ENCODE peak calls at places on chromosomes 2 and 18, in eight cellular contexts. One of them, this sample, is unnamed. For H3K4me1 and H3K27me3, the result is how much of the 10 kb centered on the place peaks cover.

GRCh38 chr2:144937899-144938298 is 418.0 kb upstream of the ZEB2 start:
- DNase-seq in CD8-positive, alpha-beta memory T cell: no peak
- DNase-seq in aorta: no peak
- DNase-seq in small intestine: no peak
- DNase-seq in psoas muscle: no peak
- DNase-seq in PC-3: no peak
- DNase-seq in suprapubic skin: no peak
- DNase-seq in heart right ventricle: peak
- DNase-seq in this sample: no peak

GRCh38 chr18:77133051-77133919 is 702 bp upstream of the MBP start:
- DNase-seq in CD8-positive, alpha-beta memory T cell: no peak
- DNase-seq in aorta: no peak
- DNase-seq in small intestine: peak
- DNase-seq in psoas muscle: peak
- DNase-seq in PC-3: peak
- DNase-seq in suprapubic skin: no peak
- DNase-seq in heart right ventricle: peak
- DNase-seq in this sample: no peak

GRCh38 chr2:383173-383572 is 95.3 kb upstream of the ALKAL2 start:
- DNase-seq in CD8-positive, alpha-beta memory T cell: no peak
- DNase-seq in aorta: no peak
- DNase-seq in small intestine: peak
- DNase-seq in psoas muscle: no peak
- DNase-seq in PC-3: no peak
- DNase-seq in suprapubic skin: peak
- DNase-seq in heart right ventricle: no peak
- DNase-seq in this sample: no peak

GRCh38 chr2:37281916-37282315 is 42.7 kb downstream of the PRKD3 start:
- DNase-seq in CD8-positive, alpha-beta memory T cell: no peak
- DNase-seq in aorta: no peak
- DNase-seq in small intestine: no peak
- DNase-seq in psoas muscle: no peak
- DNase-seq in PC-3: no peak
- DNase-seq in suprapubic skin: no peak
- DNase-seq in heart right ventricle: no peak
- DNase-seq in this sample: no peak

GRCh38 chr2:136025057-136025973 is 39.9 kb upstream of the DARS1 start:
- DNase-seq in CD8-positive, alpha-beta memory T cell: peak
- DNase-seq in aorta: peak
- DNase-seq in small intestine: peak
- DNase-seq in psoas muscle: peak
- DNase-seq in PC-3: no peak
- DNase-seq in suprapubic skin: no peak
- DNase-seq in heart right ventricle: peak
- DNase-seq in this sample: peak

GRCh38 chr2:188114014-188114413 is 177.7 kb upstream of the GULP1 start:
- DNase-seq in CD8-positive, alpha-beta memory T cell: no peak
- DNase-seq in aorta: no peak
- DNase-seq in small intestine: no peak
- DNase-seq in psoas muscle: no peak
- DNase-seq in PC-3: no peak
- DNase-seq in suprapubic skin: no peak
- DNase-seq in heart right ventricle: no peak
- DNase-seq in this sample: no peak

GRCh38 chr2:100106460-100106859 is 35.9 kb downstream of the AFF3 start:
- DNase-seq in CD8-positive, alpha-beta memory T cell: no peak
- DNase-seq in aorta: no peak
- DNase-seq in small intestine: no peak
- DNase-seq in psoas muscle: no peak
- DNase-seq in PC-3: no peak
- DNase-seq in suprapubic skin: no peak
- DNase-seq in heart right ventricle: no peak
- DNase-seq in this sample: no peak

GRCh38 chr2:86017901-86018896 is 87.5 kb downstream of the POLR1A start:
- DNase-seq in CD8-positive, alpha-beta memory T cell: no peak
- DNase-seq in aorta: peak
- DNase-seq in small intestine: no peak
- DNase-seq in psoas muscle: peak
- DNase-seq in PC-3: peak
- DNase-seq in suprapubic skin: peak
- DNase-seq in heart right ventricle: no peak
- DNase-seq in this sample: no peak

GRCh38 chr2:152504618-152505017 is 169.6 kb downstream of the FMNL2 start:
- DNase-seq in CD8-positive, alpha-beta memory T cell: no peak
- DNase-seq in aorta: no peak
- DNase-seq in small intestine: no peak
- DNase-seq in psoas muscle: no peak
- DNase-seq in PC-3: no peak
- DNase-seq in suprapubic skin: no peak
- DNase-seq in heart right ventricle: no peak
- DNase-seq in this sample: no peak

GRCh38 chr2:6824962-6825361 is 40.7 kb downstream of the CMPK2 start:
- DNase-seq in CD8-positive, alpha-beta memory T cell: no peak
- DNase-seq in aorta: no peak
- DNase-seq in small intestine: peak
- DNase-seq in psoas muscle: no peak
- DNase-seq in PC-3: no peak
- DNase-seq in suprapubic skin: no peak
- DNase-seq in heart right ventricle: no peak
- DNase-seq in this sample: no peak

GRCh38 chr2:23939054-23939436 is 1.2 kb upstream of the UBXN2A start:
- DNase-seq in CD8-positive, alpha-beta memory T cell: no peak
- DNase-seq in aorta: no peak
- DNase-seq in small intestine: no peak
- DNase-seq in psoas muscle: no peak
- DNase-seq in PC-3: no peak
- DNase-seq in suprapubic skin: no peak
- DNase-seq in heart right ventricle: no peak
- DNase-seq in this sample: no peak

GRCh38 chr2:31170071-31170698 is 31.9 kb upstream of the GALNT14 start:
- DNase-seq in CD8-positive, alpha-beta memory T cell: peak
- DNase-seq in aorta: peak
- DNase-seq in small intestine: peak
- DNase-seq in psoas muscle: peak
- DNase-seq in PC-3: peak
- DNase-seq in suprapubic skin: no peak
- DNase-seq in heart right ventricle: peak
- DNase-seq in this sample: peak

GRCh38 chr2:59425292-59425691 is 1128.2 kb downstream of the BCL11A start:
- DNase-seq in CD8-positive, alpha-beta memory T cell: no peak
- DNase-seq in aorta: no peak
- DNase-seq in small intestine: no peak
- DNase-seq in psoas muscle: no peak
- DNase-seq in PC-3: peak
- DNase-seq in suprapubic skin: no peak
- DNase-seq in heart right ventricle: no peak
- DNase-seq in this sample: no peak

GRCh38 chr2:189613077-189613636 is 32.6 kb upstream of the SLC40A1 start:
- DNase-seq in CD8-positive, alpha-beta memory T cell: no peak
- DNase-seq in aorta: no peak
- DNase-seq in small intestine: peak
- DNase-seq in psoas muscle: no peak
- DNase-seq in PC-3: no peak
- DNase-seq in suprapubic skin: no peak
- DNase-seq in heart right ventricle: peak
- DNase-seq in this sample: no peak

GRCh38 chr18:13296868-13297574 is 78.5 kb downstream of the LDLRAD4 start:
- DNase-seq in CD8-positive, alpha-beta memory T cell: peak
- DNase-seq in aorta: no peak
- DNase-seq in small intestine: no peak
- DNase-seq in psoas muscle: no peak
- DNase-seq in PC-3: no peak
- DNase-seq in suprapubic skin: no peak
- DNase-seq in heart right ventricle: no peak
- DNase-seq in this sample: peak

GRCh38 chr18:7185701-7186100 is 45.2 kb upstream of the LRRC30 start:
- DNase-seq in CD8-positive, alpha-beta memory T cell: no peak
- DNase-seq in aorta: no peak
- DNase-seq in small intestine: no peak
- DNase-seq in psoas muscle: no peak
- DNase-seq in PC-3: no peak
- DNase-seq in suprapubic skin: no peak
- DNase-seq in heart right ventricle: no peak
- DNase-seq in this sample: no peak

GRCh38 chr2:163800889-163801498 is 65.2 kb upstream of the FIGN start:
- DNase-seq in CD8-positive, alpha-beta memory T cell: no peak
- DNase-seq in aorta: no peak
- DNase-seq in small intestine: no peak
- DNase-seq in psoas muscle: no peak
- DNase-seq in PC-3: peak
- DNase-seq in suprapubic skin: no peak
- DNase-seq in heart right ventricle: no peak
- DNase-seq in this sample: no peak

GRCh38 chr2:82023710-82024109 is 1719.2 kb upstream of the LRRTM1 start:
- DNase-seq in CD8-positive, alpha-beta memory T cell: no peak
- DNase-seq in aorta: no peak
- DNase-seq in small intestine: no peak
- DNase-seq in psoas muscle: no peak
- DNase-seq in PC-3: peak
- DNase-seq in suprapubic skin: no peak
- DNase-seq in heart right ventricle: no peak
- DNase-seq in this sample: no peak

GRCh38 chr2:48328972-48329723 is 200.8 kb upstream of the STON1 start:
- DNase-seq in CD8-positive, alpha-beta memory T cell: no peak
- DNase-seq in aorta: no peak
- DNase-seq in small intestine: no peak
- DNase-seq in psoas muscle: no peak
- DNase-seq in PC-3: no peak
- DNase-seq in suprapubic skin: no peak
- DNase-seq in heart right ventricle: no peak
- DNase-seq in this sample: no peak

GRCh38 chr2:48323146-48323545 is 206.8 kb upstream of the STON1 start:
- DNase-seq in CD8-positive, alpha-beta memory T cell: no peak
- DNase-seq in aorta: no peak
- DNase-seq in small intestine: no peak
- DNase-seq in psoas muscle: no peak
- DNase-seq in PC-3: no peak
- DNase-seq in suprapubic skin: no peak
- DNase-seq in heart right ventricle: no peak
- DNase-seq in this sample: no peak

GRCh38 chr2:48334180-48334579 is 195.8 kb upstream of the STON1 start:
- DNase-seq in CD8-positive, alpha-beta memory T cell: no peak
- DNase-seq in aorta: no peak
- DNase-seq in small intestine: no peak
- DNase-seq in psoas muscle: no peak
- DNase-seq in PC-3: no peak
- DNase-seq in suprapubic skin: no peak
- DNase-seq in heart right ventricle: no peak
- DNase-seq in this sample: no peak

GRCh38 chr2:48332286-48332685 is 197.7 kb upstream of the STON1 start:
- DNase-seq in CD8-positive, alpha-beta memory T cell: no peak
- DNase-seq in aorta: no peak
- DNase-seq in small intestine: peak
- DNase-seq in psoas muscle: no peak
- DNase-seq in PC-3: no peak
- DNase-seq in suprapubic skin: no peak
- DNase-seq in heart right ventricle: peak
- DNase-seq in this sample: no peak

DNA sequence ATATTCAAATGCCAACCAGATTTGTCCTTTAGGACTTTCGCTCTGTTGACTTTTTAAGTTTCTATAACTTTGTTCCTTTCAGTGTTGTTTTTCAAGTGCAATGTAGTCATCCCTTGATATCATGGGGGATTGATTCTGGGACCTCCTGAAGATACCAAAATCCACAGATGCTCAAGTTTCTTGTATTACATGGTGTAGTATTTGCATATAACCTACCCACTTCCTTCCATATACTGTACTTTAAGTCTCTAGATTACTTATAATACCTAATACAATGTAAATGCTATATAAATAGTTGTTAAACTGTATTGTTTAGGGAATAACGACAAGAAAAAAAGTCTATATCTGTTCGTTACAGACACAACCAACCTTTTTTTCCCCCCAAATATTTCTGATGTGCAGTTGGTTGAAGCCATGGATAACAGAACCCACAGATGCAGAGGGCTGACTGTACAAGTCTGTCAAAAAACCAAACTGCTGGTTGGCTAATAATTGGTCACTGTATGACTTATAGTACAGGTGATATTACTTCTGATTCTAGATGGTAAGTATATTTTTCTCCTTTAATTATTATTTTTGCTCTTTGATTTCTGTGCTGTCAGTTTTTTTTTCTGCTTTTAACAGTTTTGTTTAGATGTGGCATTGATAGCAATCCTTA is 201.7 kb upstream of the STON1 start:
- DNase-seq in CD8-positive, alpha-beta memory T cell: no peak
- DNase-seq in aorta: no peak
- DNase-seq in small intestine: no peak
- DNase-seq in psoas muscle: no peak
- DNase-seq in PC-3: no peak
- DNase-seq in suprapubic skin: no peak
- DNase-seq in heart right ventricle: no peak
- DNase-seq in this sample: no peak
- H3K4me3 ChIP-seq in CD8-positive, alpha-beta memory T cell: no peak
- H3K4me3 ChIP-seq in aorta: no peak
- H3K4me3 ChIP-seq in small intestine: no peak
- H3K4me3 ChIP-seq in psoas muscle: no peak
- H3K4me3 ChIP-seq in PC-3: no peak
- H3K4me3 ChIP-seq in suprapubic skin: no peak
- H3K4me3 ChIP-seq in heart right ventricle: no peak
- H3K4me3 ChIP-seq in this sample: peak

GRCh38 chr2:1705557-1706076 is 38.7 kb downstream of the PXDN start:
- DNase-seq in CD8-positive, alpha-beta memory T cell: no peak
- DNase-seq in aorta: no peak
- DNase-seq in small intestine: no peak
- DNase-seq in psoas muscle: no peak
- DNase-seq in PC-3: no peak
- DNase-seq in suprapubic skin: no peak
- DNase-seq in heart right ventricle: no peak
- DNase-seq in this sample: no peak
- H3K4me1 ChIP-seq in CD8-positive, alpha-beta memory T cell: under half
- H3K4me1 ChIP-seq in aorta: under half
- H3K4me1 ChIP-seq in small intestine: under half
- H3K4me1 ChIP-seq in psoas muscle: under half
- H3K4me1 ChIP-seq in PC-3: under half
- H3K4me1 ChIP-seq in suprapubic skin: under half
- H3K4me1 ChIP-seq in heart right ventricle: under half
- H3K4me1 ChIP-seq in this sample: under half

DNA sequence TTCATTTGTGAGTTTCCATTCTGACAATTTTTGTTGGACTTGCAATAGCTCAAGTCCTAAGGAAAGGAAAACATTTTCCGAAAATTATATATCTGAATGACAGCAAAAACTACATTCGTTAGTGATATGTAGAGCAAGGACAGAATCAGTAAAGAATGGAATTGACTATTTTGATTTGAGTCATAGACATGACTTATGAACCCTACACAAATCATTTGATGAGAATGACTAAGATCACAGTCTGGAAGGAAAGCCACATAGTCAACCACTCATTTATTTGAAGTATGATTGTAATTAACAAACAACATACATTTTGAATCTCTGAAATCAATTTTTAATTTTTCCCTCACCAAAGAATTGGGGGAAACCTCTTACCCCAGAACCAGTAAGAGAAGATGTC is 231.6 kb upstream of the CRIM1 start:
- DNase-seq in CD8-positive, alpha-beta memory T cell: no peak
- DNase-seq in aorta: no peak
- DNase-seq in small intestine: no peak
- DNase-seq in psoas muscle: no peak
- DNase-seq in PC-3: no peak
- DNase-seq in suprapubic skin: no peak
- DNase-seq in heart right ventricle: no peak
- DNase-seq in this sample: no peak
- H3K27me3 ChIP-seq in CD8-positive, alpha-beta memory T cell: under half
- H3K27me3 ChIP-seq in aorta: under half
- H3K27me3 ChIP-seq in small intestine: under half
- H3K27me3 ChIP-seq in psoas muscle: under half
- H3K27me3 ChIP-seq in PC-3: under half
- H3K27me3 ChIP-seq in suprapubic skin: under half
- H3K27me3 ChIP-seq in heart right ventricle: under half
- H3K27me3 ChIP-seq in this sample: under half

GRCh38 chr18:57429607-57430165 is 5.5 kb upstream of the ONECUT2 start:
- DNase-seq in CD8-positive, alpha-beta memory T cell: no peak
- DNase-seq in aorta: no peak
- DNase-seq in small intestine: peak
- DNase-seq in psoas muscle: no peak
- DNase-seq in PC-3: no peak
- DNase-seq in suprapubic skin: no peak
- DNase-seq in heart right ventricle: no peak
- DNase-seq in this sample: no peak
- H3K4me3 ChIP-seq in CD8-positive, alpha-beta memory T cell: no peak
- H3K4me3 ChIP-seq in aorta: no peak
- H3K4me3 ChIP-seq in small intestine: peak
- H3K4me3 ChIP-seq in psoas muscle: peak
- H3K4me3 ChIP-seq in PC-3: no peak
- H3K4me3 ChIP-seq in suprapubic skin: peak
- H3K4me3 ChIP-seq in heart right ventricle: no peak
- H3K4me3 ChIP-seq in this sample: peak